ENCODE peak calls at places on chromosomes 4 and X, in six cellular contexts. N, S, H, L, G and Z are unnamed samples.
A peak's percentile ranks its signal among the peaks of the same experiment; 100 is the strongest.

GRCh38 chrX:48021026-48021900 is 14.5 kb downstream of the SPACA5 start:
- DNase-seq in N (no peak), S (peak; percentile 64), H (peak; percentile 70), L (peak; percentile 85), G (peak; percentile 52), Z (peak; percentile 78)

GRCh38 chr4:38334791-38335190 is 329.2 kb upstream of the KLF3 start:
- DNase-seq in N (no peak), S (no peak), H (no peak), L (no peak), G (no peak), Z (no peak)

GRCh38 chrX:65406532-65406931 is 128.1 kb downstream of the LAS1L start:
- DNase-seq in N (no peak), S (no peak), H (no peak), L (no peak), G (no peak), Z (no peak)

GRCh38 chr4:11805837-11806236 is 377.1 kb upstream of the HS3ST1 start:
- DNase-seq in N (no peak), S (peak; percentile 2), H (no peak), L (no peak), G (no peak), Z (no peak)

GRCh38 chr4:52658671-52659015 is 458 bp downstream of the USP46 start:
- DNase-seq in N (no peak), S (peak; percentile 3), H (no peak), L (no peak), G (peak; percentile 46), Z (peak; percentile 66)

GRCh38 chr4:159950707-159951106 is 847.8 kb downstream of the RAPGEF2 start:
- DNase-seq in N (no peak), S (no peak), H (no peak), L (no peak), G (no peak), Z (no peak)

GRCh38 chr4:7651461-7651921 is 216.8 kb upstream of the PSAPL1 start:
- DNase-seq in N (no peak), S (no peak), H (no peak), L (peak; percentile 84), G (no peak), Z (peak; percentile 83)

GRCh38 chrX:116596010-116596409 is 133.2 kb upstream of the CT83 start:
- DNase-seq in N (no peak), S (no peak), H (no peak), L (no peak), G (no peak), Z (no peak)

GRCh38 chrX:109140463-109140862 is 341.4 kb downstream of the GUCY2F start:
- DNase-seq in N (no peak), S (no peak), H (no peak), L (no peak), G (no peak), Z (no peak)

GRCh38 chrX:10280061-10280460 is 123.3 kb downstream of the CLCN4 start:
- DNase-seq in N (no peak), S (no peak), H (no peak), L (no peak), G (no peak), Z (no peak)

GRCh38 chr4:126691797-126692196 is 941.0 kb upstream of the INTU start:
- DNase-seq in N (no peak), S (no peak), H (no peak), L (no peak), G (no peak), Z (no peak)

GRCh38 chrX:18938710-18939109 is 45.2 kb downstream of the PHKA2 start:
- DNase-seq in N (no peak), S (no peak), H (no peak), L (no peak), G (no peak), Z (no peak)

GRCh38 chrX:18944482-18944881 is 39.4 kb downstream of the PHKA2 start:
- DNase-seq in N (no peak), S (no peak), H (no peak), L (no peak), G (no peak), Z (no peak)

GRCh38 chrX:18945488-18945887 is 38.4 kb downstream of the PHKA2 start:
- DNase-seq in N (no peak), S (no peak), H (no peak), L (no peak), G (no peak), Z (no peak)

GRCh38 chrX:18946157-18946556 is 37.8 kb downstream of the PHKA2 start:
- DNase-seq in N (no peak), S (no peak), H (no peak), L (no peak), G (no peak), Z (no peak)

GRCh38 chrX:18941896-18942295 is 42.0 kb downstream of the PHKA2 start:
- DNase-seq in N (no peak), S (no peak), H (no peak), L (no peak), G (no peak), Z (no peak)
- TF ChIP-seq EP300 in N (no peak), S (no peak), H (no peak), L (no peak), G (no peak), Z (no peak)

DNA sequence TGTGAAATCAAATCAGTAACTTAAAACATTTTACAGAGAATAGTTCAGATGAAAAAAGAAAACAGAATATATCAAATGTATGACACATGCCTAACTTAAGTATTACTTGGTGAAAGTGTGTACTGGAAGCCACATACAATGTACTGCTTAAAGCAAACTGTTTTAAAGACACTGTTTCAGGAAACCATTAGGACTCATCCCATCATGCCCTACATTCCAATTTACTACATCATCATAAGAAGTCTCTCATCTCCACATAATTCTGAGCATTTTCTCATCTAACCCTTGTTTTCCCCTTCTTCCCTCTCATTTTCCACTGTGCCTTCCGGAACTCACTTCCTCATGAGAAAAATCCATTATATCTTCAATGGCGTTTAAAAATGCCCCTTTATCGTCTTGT is 27.0 kb upstream of the FGF5 start:
- DNase-seq in N (no peak), S (no peak), H (no peak), L (no peak), G (no peak), Z (no peak)
- H3K4me1 ChIP-seq in N (no peaks in the 10 kb centered on the region), S (peaks cover 24% of the 10 kb centered on the region), H (no peaks in the 10 kb centered on the region), L (no peaks in the 10 kb centered on the region), G (no peaks in the 10 kb centered on the region), Z (peaks cover 15% of the 10 kb centered on the region)

GRCh38 chrX:153334654-153335295 is 822 bp downstream of the ZNF275 start:
- DNase-seq in N (no peak), S (no peak), H (no peak), L (peak; percentile 54), G (no peak), Z (no peak)

GRCh38 chrX:153336128-153336894 is 2.4 kb downstream of the ZNF275 start:
- DNase-seq in N (no peak), S (no peak), H (no peak), L (no peak), G (no peak), Z (no peak)

GRCh38 chrX:153336988-153337387 is 3.0 kb downstream of the ZNF275 start:
- DNase-seq in N (no peak), S (no peak), H (no peak), L (no peak), G (no peak), Z (no peak)

GRCh38 chrX:153333271-153333670 is 682 bp upstream of the ZNF275 start:
- DNase-seq in N (no peak), S (no peak), H (no peak), L (no peak), G (no peak), Z (no peak)

GRCh38 chrX:153333821-153334653 is at the start of gene ZNF275:
- DNase-seq in N (peak; percentile 80), S (peak; percentile 65), H (peak; percentile 82), L (peak; percentile 89), G (peak; percentile 95), Z (peak; percentile 88)
- TF ChIP-seq POLR2A in N (no peak), S (peak; percentile 56), H (no peak), L (peak; percentile 79), G (peak; percentile 54), Z (no peak)

GRCh38 chrX:52933213-52933612 is 25.1 kb downstream of the FAM156A start:
- DNase-seq in N (no peak), S (no peak), H (no peak), L (no peak), G (no peak), Z (no peak)

GRCh38 chrX:52933976-52934703 is 24.2 kb downstream of the FAM156A start:
- DNase-seq in N (no peak), S (no peak), H (no peak), L (no peak), G (no peak), Z (no peak)

GRCh38 chrX:52934704-52935468 is 23.4 kb downstream of the FAM156A start:
- DNase-seq in N (peak; percentile 94), S (peak; percentile 78), H (peak; percentile 96), L (peak; percentile 98), G (peak; percentile 86), Z (peak; percentile 99)
- TF ChIP-seq EP300 in N (no peak), S (no peak), H (peak; percentile 9), L (no peak), G (no peak), Z (peak; percentile 46)

GRCh38 chr4:177315767-177316490 is 6.3 kb downstream of the NEIL3 start:
- DNase-seq in N (no peak), S (no peak), H (no peak), L (no peak), G (no peak), Z (no peak)
- H3K4me1 ChIP-seq in N (no peaks in the 10 kb centered on the region), S (peaks cover 77% of the 10 kb centered on the region), H (no peaks in the 10 kb centered on the region), L (no peaks in the 10 kb centered on the region), G (no peaks in the 10 kb centered on the region), Z (no peaks in the 10 kb centered on the region)

DNA sequence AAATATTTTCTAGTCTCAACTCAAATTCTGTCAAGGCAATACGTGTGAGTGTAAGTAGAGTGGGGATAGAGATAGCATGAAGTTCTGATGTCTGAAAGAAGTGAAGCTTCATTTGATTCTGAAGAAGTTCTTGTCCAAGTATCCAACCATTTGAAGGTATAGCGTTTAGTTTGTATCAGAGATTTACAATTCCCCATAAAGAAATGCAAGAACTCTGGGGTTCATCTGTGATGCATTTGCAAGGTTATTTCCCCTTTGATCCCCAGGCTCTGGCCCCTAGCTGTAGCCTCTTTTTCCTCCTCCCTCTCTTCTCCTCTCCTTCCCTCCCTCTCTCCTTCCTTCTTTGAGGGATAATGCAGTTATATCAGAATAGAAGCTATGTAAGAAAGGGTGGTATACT is 7.8 kb downstream of the FGA start:
- DNase-seq in N (no peak), S (no peak), H (no peak), L (no peak), G (no peak), Z (no peak)
- TF ChIP-seq POLR2A in N (no peak), S (no peak), H (no peak), L (no peak), G (no peak), Z (no peak)

GRCh38 chr4:110630621-110631402 is 7.9 kb upstream of the PITX2 start:
- DNase-seq in N (no peak), S (no peak), H (no peak), L (no peak), G (no peak), Z (no peak)
- TF ChIP-seq EP300 in N (no peak), S (no peak), H (no peak), L (no peak), G (no peak), Z (no peak)

DNA sequence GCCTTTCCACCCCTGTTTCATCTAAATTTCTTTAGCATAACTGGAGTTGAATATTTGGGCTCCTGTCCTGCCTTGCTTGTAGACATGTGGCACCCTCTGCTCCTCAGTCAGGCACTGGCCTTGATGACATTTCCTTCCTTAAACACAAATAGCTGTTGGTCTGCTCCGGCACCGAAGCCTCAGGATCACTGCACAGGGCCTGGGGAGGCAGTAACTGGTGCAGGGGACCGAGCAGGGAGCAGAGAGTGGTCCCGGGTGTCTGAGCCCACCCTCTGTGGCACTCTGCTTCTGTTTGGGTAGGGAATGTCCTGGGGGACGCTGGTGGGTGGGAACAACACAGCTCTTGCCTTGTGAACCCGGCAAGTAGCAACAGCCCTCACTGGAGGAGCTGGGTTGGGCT is 13.6 kb downstream of the RGS12 start:
- DNase-seq in N (peak; percentile 59), S (no peak), H (peak; percentile 8), L (peak; percentile 27), G (no peak), Z (no peak)
- H3K4me1 ChIP-seq in N (peaks cover 26% of the 10 kb centered on the region), S (peaks cover 7% of the 10 kb centered on the region), H (peaks cover 36% of the 10 kb centered on the region), L (peaks cover 20% of the 10 kb centered on the region), G (peaks cover 9% of the 10 kb centered on the region), Z (peaks cover 22% of the 10 kb centered on the region)